ENCODE peak calls at places on chromosomes 3 and 15, in eight cellular contexts. R, W, Y, O, Q, D, I and Z are unnamed samples. For H3K4me1, the result is how much of the 10 kb centered on the place peaks cover.

GRCh38 chr3:178520436-178520835 is 15.8 kb upstream of the KCNMB2 start:
- DNase-seq in Y (no peak), Q (no peak), D (no peak), R (no peak), W (no peak), O (no peak), I (no peak), Z (peak)

GRCh38 chr3:56762718-56763117 is 39.0 kb downstream of the ARHGEF3 start:
- DNase-seq in O (no peak), I (no peak), Y (no peak), W (no peak), Q (no peak), D (no peak), R (no peak), Z (no peak)

GRCh38 chr15:94412979-94413741 is 181.8 kb downstream of the MCTP2 start:
- DNase-seq in O (peak), Q (peak), W (peak), R (peak), Y (peak), D (no peak), I (no peak), Z (peak)

GRCh38 chr3:119433613-119434325 is 29.6 kb downstream of the TMEM39A start:
- DNase-seq in Q (no peak), I (no peak), W (no peak), O (no peak), D (no peak), R (peak), Y (no peak), Z (no peak)

GRCh38 chr3:188060436-188060835 is 93.5 kb upstream of the LPP start:
- DNase-seq in Y (no peak), O (no peak), W (no peak), I (no peak), R (no peak), Q (no peak), D (no peak), Z (no peak)

GRCh38 chr3:127888564-127889107 is 26.4 kb upstream of the KBTBD12 start:
- DNase-seq in W (peak), D (peak), Q (no peak), R (no peak), O (no peak), I (no peak), Y (no peak), Z (no peak)

GRCh38 chr3:135916310-135916709 is 49.2 kb upstream of the PPP2R3A start:
- DNase-seq in Q (no peak), W (no peak), D (no peak), Y (no peak), R (no peak), I (no peak), O (no peak), Z (no peak)

GRCh38 chr15:25186411-25186810 is 231.6 kb downstream of the SNRPN start:
- DNase-seq in Q (no peak), W (no peak), O (no peak), Y (no peak), R (no peak), D (no peak), I (no peak), Z (no peak)

GRCh38 chr15:84598250-84598649 is 2.6 kb upstream of the ZSCAN2 start:
- DNase-seq in Y (no peak), W (no peak), Q (peak), D (no peak), R (peak), O (no peak), I (no peak), Z (no peak)

GRCh38 chr15:27826902-27827321 is 272.2 kb downstream of the OCA2 start:
- DNase-seq in O (peak), Y (no peak), I (no peak), W (peak), D (no peak), R (peak), Q (no peak), Z (no peak)

GRCh38 chr15:27828721-27829120 is 270.4 kb downstream of the OCA2 start:
- DNase-seq in R (no peak), W (no peak), Q (no peak), D (no peak), O (no peak), Y (no peak), I (no peak), Z (no peak)

GRCh38 chr15:27825023-27825422 is 274.1 kb downstream of the OCA2 start:
- DNase-seq in O (no peak), Q (no peak), R (no peak), W (no peak), D (no peak), Y (no peak), I (no peak), Z (no peak)

GRCh38 chr15:27827336-27827735 is 271.8 kb downstream of the OCA2 start:
- DNase-seq in Q (no peak), Y (no peak), I (no peak), W (peak), D (no peak), O (no peak), R (peak), Z (no peak)

GRCh38 chr15:27826411-27826810 is 272.7 kb downstream of the OCA2 start:
- DNase-seq in W (peak), Y (no peak), O (no peak), Q (no peak), R (no peak), I (no peak), D (no peak), Z (no peak)
- H2AFZ ChIP-seq in W (no peak), Y (no peak), O (no peak), Q (no peak), R (peak), I (no peak), D (no peak), Z (no peak)

GRCh38 chr3:30455840-30456239 is 150.6 kb upstream of the TGFBR2 start:
- DNase-seq in W (no peak), D (no peak), I (no peak), R (no peak), Y (no peak), Q (no peak), O (no peak), Z (no peak)

GRCh38 chr3:30456263-30456662 is 150.1 kb upstream of the TGFBR2 start:
- DNase-seq in O (no peak), W (no peak), Y (no peak), D (no peak), Q (no peak), I (no peak), R (no peak), Z (no peak)

GRCh38 chr3:30452446-30452845 is 154.0 kb upstream of the TGFBR2 start:
- DNase-seq in Y (no peak), I (no peak), D (no peak), O (no peak), W (no peak), R (no peak), Q (no peak), Z (no peak)

GRCh38 chr3:30453364-30454039 is 152.9 kb upstream of the TGFBR2 start:
- DNase-seq in R (no peak), D (no peak), Y (no peak), O (no peak), I (no peak), Q (no peak), W (no peak), Z (no peak)

GRCh38 chr3:30454636-30455035 is 151.8 kb upstream of the TGFBR2 start:
- DNase-seq in Q (no peak), R (no peak), D (no peak), Y (no peak), I (no peak), W (no peak), O (no peak), Z (no peak)
- H3K4me1 ChIP-seq in Q (under half), R (under half), D (under half), Y (under half), I (under half), W (under half), O (under half), Z (under half)

GRCh38 chr3:160928183-160928718 is 172.2 kb downstream of the PPM1L start:
- DNase-seq in R (no peak), W (no peak), D (no peak), O (peak), Q (no peak), I (no peak), Y (no peak), Z (no peak)
- TF ChIP-seq CTCF in R (peak), W (peak), D (no peak), O (peak), Q (peak), I (peak), Y (peak), Z (no peak)

DNA sequence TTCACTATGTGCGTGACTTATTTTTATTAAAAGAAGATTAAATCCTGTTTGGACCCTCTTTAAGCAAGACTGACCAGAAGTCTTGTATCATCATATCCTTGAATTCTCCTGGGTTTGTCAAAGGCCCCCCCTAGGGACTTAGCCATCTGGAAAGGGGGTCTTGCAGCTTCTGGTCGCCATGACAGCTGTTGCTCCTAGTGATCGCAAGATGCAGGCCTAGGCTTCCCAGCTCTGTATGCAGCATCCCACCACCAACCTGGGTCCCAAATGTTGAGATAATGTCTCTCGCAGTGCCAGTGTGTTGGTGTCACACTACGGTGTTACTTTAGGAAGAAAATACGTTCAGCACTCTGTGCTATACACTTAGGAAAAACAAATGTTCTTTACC is 18.7 kb upstream of the NOX5 start:
- DNase-seq in I (no peak), Y (no peak), W (no peak), R (no peak), D (no peak), Q (no peak), O (no peak), Z (no peak)
- H2AFZ ChIP-seq in I (no peak), Y (no peak), W (no peak), R (no peak), D (no peak), Q (no peak), O (no peak), Z (no peak)

GRCh38 chr3:126369490-126369889 is 12.3 kb upstream of the KLF15 start:
- DNase-seq in Q (no peak), I (no peak), R (no peak), W (no peak), O (no peak), D (no peak), Y (no peak), Z (no peak)

GRCh38 chr3:126367316-126367805 is 10.2 kb upstream of the KLF15 start:
- DNase-seq in R (no peak), W (no peak), Q (no peak), D (no peak), I (no peak), O (no peak), Y (no peak), Z (no peak)

GRCh38 chr3:126364130-126364695 is 7.0 kb upstream of the KLF15 start:
- DNase-seq in W (no peak), D (no peak), R (no peak), O (no peak), Y (no peak), Q (no peak), I (no peak), Z (no peak)

GRCh38 chr3:126364731-126365301 is 7.6 kb upstream of the KLF15 start:
- DNase-seq in I (no peak), R (no peak), Y (no peak), O (no peak), Q (no peak), W (no peak), D (no peak), Z (no peak)

GRCh38 chr3:126365351-126366274 is 8.4 kb upstream of the KLF15 start:
- DNase-seq in W (no peak), O (no peak), D (no peak), I (no peak), Y (no peak), Q (no peak), R (no peak), Z (no peak)
- H3K4me1 ChIP-seq in W (under half), O (under half), D (under half), I (under half), Y (under half), Q (under half), R (under half), Z (under half)

GRCh38 chr15:48334260-48334659 is 3.0 kb downstream of the DUT start:
- DNase-seq in R (no peak), D (no peak), O (no peak), W (no peak), I (no peak), Q (no peak), Y (no peak), Z (no peak)
- TF ChIP-seq CTCF in R (no peak), D (no peak), O (no peak), W (no peak), I (no peak), Q (peak), Y (peak), Z (no peak)